ENCODE peak calls at places on chromosomes 13 and 19, in five cellular contexts. One of them, this sample, is unnamed.

GRCh38 chr13:52599853-52600603 is 42.2 kb upstream of the HNRNPA1L2 start:
- DNase-seq in fibroblast of pulmonary artery: peak; percentile 3
- DNase-seq in ovary: peak; percentile 32
- DNase-seq in EL: peak; percentile 50
- DNase-seq in esophagus squamous epithelium: no peak
- DNase-seq in this sample: no peak

GRCh38 chr19:5953680-5954213 is 24.2 kb downstream of the RANBP3 start:
- DNase-seq in fibroblast of pulmonary artery: no peak
- DNase-seq in esophagus squamous epithelium: no peak
- DNase-seq in ovary: no peak
- DNase-seq in EL: no peak
- DNase-seq in this sample: no peak

GRCh38 chr19:38362076-38362945 is 12.1 kb upstream of the PSMD8 start:
- DNase-seq in esophagus squamous epithelium: peak; percentile 39
- DNase-seq in ovary: peak; percentile 69
- DNase-seq in EL: peak; percentile 79
- DNase-seq in fibroblast of pulmonary artery: peak; percentile 49
- DNase-seq in this sample: no peak

GRCh38 chr13:59458908-59459579 is 704.7 kb downstream of the DIAPH3 start:
- DNase-seq in ovary: no peak
- DNase-seq in fibroblast of pulmonary artery: peak; percentile 84
- DNase-seq in esophagus squamous epithelium: no peak
- DNase-seq in EL: peak; percentile 67
- DNase-seq in this sample: no peak

GRCh38 chr19:33345163-33345562 is 28.3 kb upstream of the CEBPG start:
- DNase-seq in EL: no peak
- DNase-seq in fibroblast of pulmonary artery: no peak
- DNase-seq in ovary: no peak
- DNase-seq in esophagus squamous epithelium: no peak
- DNase-seq in this sample: no peak

GRCh38 chr19:17255150-17255621 is 9.4 kb downstream of the USHBP1 start:
- DNase-seq in ovary: no peak
- DNase-seq in EL: no peak
- DNase-seq in fibroblast of pulmonary artery: no peak
- DNase-seq in esophagus squamous epithelium: no peak
- DNase-seq in this sample: no peak

GRCh38 chr19:28519950-28520861 is 692.7 kb downstream of the UQCRFS1 start:
- DNase-seq in esophagus squamous epithelium: no peak
- DNase-seq in EL: no peak
- DNase-seq in fibroblast of pulmonary artery: no peak
- DNase-seq in ovary: no peak
- DNase-seq in this sample: no peak

GRCh38 chr13:33276581-33276980 is 9.0 kb downstream of the STARD13 start:
- DNase-seq in fibroblast of pulmonary artery: peak; percentile 80
- DNase-seq in ovary: no peak
- DNase-seq in esophagus squamous epithelium: no peak
- DNase-seq in EL: no peak
- DNase-seq in this sample: no peak